ENCODE peak calls at places on chromosome 19, in ten cellular contexts. W is NCI-H510A; U is NCI-H1930; Y is neuronal stem cell; E is posterior cingulate gyrus; A is putamen; G is stimulated activated CD8-positive, alpha-beta memory T cell treated with anti-CD3 and anti-CD28 coated beads, Interleukin-12 subunit alpha, Interleukin-12 subunit beta, amount 100 ng/mL, for 4 hours; X is activated CD4-positive, alpha-beta T cell treated with anti-CD3 and anti-CD28 coated beads, Interleukin-2, amount 10 ng/mL, durations not matched to agents 24 days and 14 days; V is central memory CD4-positive, alpha-beta T cell; N is SW 1271. Q is an unnamed sample.
A peak's percentile ranks its signal among the peaks of the same experiment; 100 is the strongest.

GRCh38 chr19:46943150-46943946 is 76.3 kb upstream of the NPAS1 start:
- DNase-seq in W (no peak), N (no peak), U (no peak), Y (no peak), X (no peak), E (no peak), V (no peak), G (no peak), A (no peak), Q (no peak)

GRCh38 chr19:10112037-10112751 is 701 bp downstream of the P2RY11 start:
- DNase-seq in A (no peak), N (no peak), V (peak; percentile 63), W (no peak), X (peak; percentile 77), E (no peak), Y (no peak), U (no peak), G (peak; percentile 53), Q (no peak)

GRCh38 chr19:33638167-33639033 is 16.6 kb downstream of the CHST8 start:
- DNase-seq in N (no peak), W (no peak), V (no peak), X (no peak), Y (no peak), E (no peak), U (no peak), A (no peak), G (no peak), Q (no peak)

GRCh38 chr19:48935864-48936263 is 2.4 kb downstream of the DHDH start:
- DNase-seq in E (no peak), W (no peak), G (no peak), U (no peak), N (no peak), Y (no peak), X (no peak), V (no peak), A (no peak), Q (no peak)

GRCh38 chr19:55344444-55344843 is 4.8 kb downstream of the KMT5C start:
- DNase-seq in G (no peak), N (no peak), U (no peak), W (no peak), Y (no peak), A (peak; percentile 48), V (no peak), E (peak; percentile 87), X (no peak), Q (peak; percentile 63)

GRCh38 chr19:40312533-40312932 is 27.4 kb upstream of the AKT2 start:
- DNase-seq in Y (no peak), W (no peak), N (no peak), E (no peak), X (no peak), A (no peak), G (no peak), U (no peak), V (no peak), Q (no peak)

GRCh38 chr19:29483641-29483920 is 42.2 kb upstream of the VSTM2B start:
- DNase-seq in G (no peak), N (no peak), X (peak; percentile 40), A (no peak), V (no peak), Y (no peak), U (no peak), E (no peak), W (no peak), Q (no peak)

GRCh38 chr19:5661483-5661882 is 18.8 kb downstream of the MICOS13 start:
- DNase-seq in X (no peak), Y (no peak), U (no peak), A (no peak), W (no peak), N (no peak), E (no peak), V (no peak), G (no peak), Q (no peak)

GRCh38 chr19:17830567-17831418 is 9.5 kb upstream of the INSL3 start:
- DNase-seq in G (no peak), E (peak; percentile 96), Y (peak; percentile 84), W (no peak), U (peak; percentile 58), N (no peak), V (no peak), X (peak; percentile 79), A (peak; percentile 79), Q (no peak)

GRCh38 chr19:30446844-30447243 is 74.7 kb downstream of the ZNF536 start:
- DNase-seq in N (no peak), X (no peak), G (no peak), W (no peak), Y (no peak), V (no peak), E (no peak), U (no peak), A (no peak), Q (no peak)

GRCh38 chr19:36489920-36490415 is 607 bp upstream of the ZNF566 start:
- DNase-seq in Y (peak; percentile 93), A (no peak), U (peak; percentile 91), N (no peak), X (peak; percentile 92), G (no peak), V (peak; percentile 74), W (peak; percentile 78), E (peak; percentile 92), Q (no peak)

GRCh38 chr19:38975861-38976271 is 324 bp upstream of the FBXO17 start:
- DNase-seq in Y (peak; percentile 37), G (no peak), X (no peak), U (no peak), E (peak; percentile 75), N (no peak), W (no peak), V (no peak), A (peak; percentile 15), Q (peak; percentile 3)

GRCh38 chr19:29491995-29492577 is 33.7 kb upstream of the VSTM2B start:
- DNase-seq in W (no peak), A (no peak), U (no peak), N (no peak), X (no peak), G (no peak), V (no peak), Y (no peak), E (no peak), Q (peak; percentile 64)

GRCh38 chr19:10688545-10689280 is 12.5 kb upstream of the QTRT1 start:
- DNase-seq in U (no peak), E (no peak), A (no peak), N (no peak), G (no peak), V (no peak), W (no peak), Y (no peak), X (no peak), Q (no peak)

GRCh38 chr19:10270180-10270615 is 722 bp upstream of the ICAM1 start:
- DNase-seq in V (peak; percentile 68), E (no peak), W (no peak), A (no peak), G (peak; percentile 64), Y (no peak), N (no peak), U (no peak), X (peak; percentile 95), Q (no peak)

GRCh38 chr19:53294786-53295441 is 27.4 kb upstream of the VN1R4 start:
- DNase-seq in Y (no peak), W (no peak), E (no peak), V (no peak), G (no peak), A (no peak), U (no peak), N (no peak), X (no peak), Q (no peak)